ENCODE peak calls at places on chromosomes 2 and 18, in nine cellular contexts. J is adrenal gland, A is mammary epithelial cell, U is left ventricle myocardium inferior, K is thoracic aorta, N is heart right ventricle, M is transverse colon, I is colonic mucosa, T is fibroblast of lung. P is an unnamed sample.
A peak's percentile ranks its signal among the peaks of the same experiment; 100 is the strongest.

GRCh38 chr2:176174850-176175728 is 13.4 kb upstream of the HOXD1 start:
- DNase-seq in K (no peak), N (no peak), T (no peak), U (no peak), A (no peak), I (peak; percentile 63), M (peak; percentile 45), J (peak; percentile 74), P (peak; percentile 71)

GRCh38 chr2:17877811-17878221 is 651 bp upstream of the KCNS3 start:
- DNase-seq in T (no peak), U (no peak), K (no peak), J (no peak), A (peak; percentile 10), I (peak; percentile 36), N (peak; percentile 18), M (peak; percentile 15), P (no peak)

GRCh38 chr2:159091381-159091780 is 122.9 kb downstream of the TANC1 start:
- DNase-seq in N (no peak), T (peak; percentile 75), I (no peak), A (peak; percentile 47), J (no peak), K (no peak), M (no peak), U (no peak), P (no peak)

GRCh38 chr18:6336239-6336638 is 78.5 kb downstream of the L3MBTL4 start:
- DNase-seq in M (no peak), U (no peak), A (no peak), J (no peak), I (no peak), T (no peak), K (no peak), N (no peak), P (no peak)

GRCh38 chr2:236168110-236169067 is at the start of gene GBX2:
- DNase-seq in K (no peak), U (no peak), I (peak; percentile 72), J (no peak), A (peak; percentile 66), M (peak; percentile 28), T (peak; percentile 19), N (no peak), P (no peak)

GRCh38 chr2:75865702-75866101 is 155.0 kb upstream of the GCFC2 start:
- DNase-seq in J (no peak), K (no peak), A (no peak), I (no peak), N (no peak), T (no peak), U (no peak), M (no peak), P (no peak)

GRCh38 chr2:165357758-165358157 is 111.7 kb upstream of the CSRNP3 start:
- DNase-seq in I (no peak), N (no peak), A (peak; percentile 83), U (no peak), T (peak; percentile 87), K (no peak), J (no peak), M (no peak), P (no peak)

GRCh38 chr18:48300463-48300961 is 108.7 kb downstream of the ZBTB7C start:
- DNase-seq in A (peak; percentile 27), K (no peak), U (peak; percentile 42), I (peak; percentile 65), J (no peak), T (no peak), N (no peak), M (peak; percentile 54), P (no peak)

GRCh38 chr2:236988216-236988615 is 97.5 kb upstream of the COPS8 start:
- DNase-seq in A (no peak), T (no peak), N (no peak), M (no peak), K (no peak), J (no peak), I (no peak), U (no peak), P (no peak)

GRCh38 chr2:105840933-105841332 is 96.2 kb downstream of the NCK2 start:
- DNase-seq in A (peak; percentile 69), K (no peak), N (no peak), J (no peak), M (no peak), U (no peak), T (no peak), I (no peak), P (no peak)

GRCh38 chr2:181357979-181358378 is 99.2 kb upstream of the ITGA4 start:
- DNase-seq in T (no peak), U (no peak), K (no peak), A (no peak), I (no peak), N (no peak), M (no peak), J (no peak), P (no peak)

GRCh38 chr2:132416080-132416911 is at the start of gene GPR39:
- DNase-seq in N (peak; percentile 37), M (peak; percentile 94), A (peak; percentile 99), U (peak; percentile 38), J (peak; percentile 35), T (peak; percentile 96), K (peak; percentile 28), I (peak; percentile 93), P (peak; percentile 48)

GRCh38 chr2:112085916-112086669 is 31.0 kb downstream of the TMEM87B start:
- DNase-seq in I (no peak), K (no peak), N (no peak), T (no peak), A (no peak), M (no peak), J (peak; percentile 57), U (no peak), P (peak; percentile 41)
- H3K4me1 ChIP-seq in I (no peaks in the 10 kb centered on the region), K (no peaks in the 10 kb centered on the region), N (no peaks in the 10 kb centered on the region), T (peaks cover 4% of the 10 kb centered on the region), A (no peaks in the 10 kb centered on the region), M (no peaks in the 10 kb centered on the region), J (peaks cover 24% of the 10 kb centered on the region), U (no peaks in the 10 kb centered on the region), P (no peaks in the 10 kb centered on the region)

GRCh38 chr2:149037851-149038250 is 648 bp upstream of the LYPD6B start:
- DNase-seq in J (no peak), U (no peak), M (no peak), T (no peak), N (no peak), A (peak; percentile 15), K (no peak), I (peak; percentile 37), P (no peak)

GRCh38 chr2:149040451-149040850 is 2.0 kb downstream of the LYPD6B start:
- DNase-seq in M (peak; percentile 45), K (no peak), J (no peak), U (no peak), N (no peak), I (peak; percentile 65), A (peak; percentile 24), T (no peak), P (no peak)

GRCh38 chr2:149036507-149037293 is 1.8 kb upstream of the LYPD6B start:
- DNase-seq in I (no peak), T (no peak), J (no peak), U (no peak), M (no peak), N (no peak), A (no peak), K (no peak), P (no peak)

GRCh38 chr2:149039213-149039724 is 770 bp downstream of the LYPD6B start:
- DNase-seq in A (no peak), N (no peak), J (no peak), I (no peak), T (no peak), K (no peak), M (no peak), U (no peak), P (no peak)

DNA sequence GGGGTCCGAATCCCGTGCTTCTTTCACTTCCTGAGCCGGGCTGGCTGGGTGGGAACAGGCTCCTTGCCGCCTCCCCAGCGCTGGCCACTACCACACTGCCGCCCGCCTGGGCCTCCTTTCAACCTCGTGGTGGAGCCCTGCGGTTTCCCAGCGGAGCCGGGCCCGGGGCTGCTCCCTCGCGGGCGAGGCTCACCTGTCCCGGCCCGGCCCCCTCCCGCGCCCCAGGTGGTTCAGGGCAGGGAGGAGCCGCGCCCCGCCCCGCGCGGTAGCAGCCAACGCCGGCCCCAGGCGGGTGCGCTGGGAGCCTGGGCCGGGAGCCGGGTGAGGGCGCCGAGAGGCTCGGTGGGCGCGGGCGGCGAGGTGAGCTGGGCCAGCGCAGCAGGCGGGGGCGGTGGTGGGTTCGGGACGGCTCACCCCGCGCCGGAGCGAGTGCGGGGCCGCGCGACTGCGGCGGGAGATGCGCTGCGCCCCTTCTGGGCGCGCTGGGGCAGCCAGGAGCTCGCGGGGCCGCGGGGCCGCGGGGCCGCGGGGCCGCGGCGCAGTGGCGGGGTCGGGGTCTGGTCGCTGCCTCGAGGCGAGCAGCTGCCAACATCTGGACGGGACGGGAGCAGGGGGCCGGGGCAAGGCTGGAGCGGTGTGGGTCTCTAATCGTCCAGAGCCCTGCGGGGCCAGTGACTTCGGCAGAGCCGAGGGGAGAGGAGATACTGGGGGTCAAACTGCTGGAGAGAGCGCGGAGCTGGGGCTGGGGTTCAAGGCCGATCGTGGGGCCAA is at the start of gene LYPD6B:
- DNase-seq in N (no peak), J (no peak), K (no peak), I (peak; percentile 65), M (peak; percentile 75), U (no peak), A (peak; percentile 16), T (no peak), P (no peak)
- TF ChIP-seq CTCF in N (no peak), J (no peak), K (no peak), I (no peak), M (no peak), U (no peak), A (no peak), T (no peak), P (no peak)

GRCh38 chr2:26574066-26574899 is 66.9 kb downstream of the CIB4 start:
- DNase-seq in N (no peak), J (no peak), U (no peak), A (peak; percentile 8), I (no peak), T (no peak), K (no peak), M (no peak), P (no peak)

GRCh38 chr2:26576565-26577441 is 64.4 kb downstream of the CIB4 start:
- DNase-seq in N (no peak), M (no peak), A (peak; percentile 31), I (no peak), T (no peak), U (no peak), K (no peak), J (no peak), P (no peak)

GRCh38 chr2:26574900-26575560 is 66.1 kb downstream of the CIB4 start:
- DNase-seq in U (no peak), I (no peak), J (no peak), T (no peak), M (no peak), A (no peak), N (no peak), K (no peak), P (no peak)

GRCh38 chr2:26577442-26578433 is 63.4 kb downstream of the CIB4 start:
- DNase-seq in J (peak; percentile 72), I (peak; percentile 61), A (peak; percentile 46), M (peak; percentile 67), N (peak; percentile 65), T (peak; percentile 55), U (peak; percentile 59), K (no peak), P (peak; percentile 26)

GRCh38 chr2:26575836-26576564 is 65.2 kb downstream of the CIB4 start:
- DNase-seq in U (no peak), M (no peak), K (no peak), J (no peak), I (no peak), N (no peak), T (no peak), A (no peak), P (no peak)
- H3K27me3 ChIP-seq in U (peaks cover 76% of the 10 kb centered on the region), M (no peaks in the 10 kb centered on the region), K (no peaks in the 10 kb centered on the region), J (no peaks in the 10 kb centered on the region), I (no peaks in the 10 kb centered on the region), N (peaks cover 58% of the 10 kb centered on the region), T (peaks cover 28% of the 10 kb centered on the region), A (no peaks in the 10 kb centered on the region), P (no peaks in the 10 kb centered on the region)

GRCh38 chr2:150872919-150873772 is 385.7 kb upstream of the RND3 start:
- DNase-seq in N (no peak), U (no peak), K (no peak), T (peak; percentile 47), I (no peak), M (no peak), A (no peak), J (peak; percentile 26), P (no peak)
- H3K4me1 ChIP-seq in N (no peaks in the 10 kb centered on the region), U (no peaks in the 10 kb centered on the region), K (no peaks in the 10 kb centered on the region), T (no peaks in the 10 kb centered on the region), I (no peaks in the 10 kb centered on the region), M (no peaks in the 10 kb centered on the region), A (no peaks in the 10 kb centered on the region), J (peaks cover 9% of the 10 kb centered on the region), P (no peaks in the 10 kb centered on the region)